ENCODE peak calls at places on chromosomes 11 and 22, in four cellular contexts. H is activated CD4-positive, alpha-beta T cell treated with anti-CD3 and anti-CD28 coated beads for 24 hours; M is AG10803; A is left colon. R is an unnamed sample.

GRCh38 chr22:23219317-23219716 is 39.0 kb downstream of the BCR start:
- DNase-seq in H (no peak), M (no peak), A (no peak), R (no peak)

GRCh38 chr11:44564198-44564597 is 1.3 kb upstream of the CD82 start:
- DNase-seq in H (no peak), M (no peak), A (peak), R (no peak)

GRCh38 chr22:36587289-36588154 is 58.6 kb upstream of the EIF3D start:
- DNase-seq in H (no peak), M (peak), A (peak), R (no peak)

GRCh38 chr11:111305871-111306270 is 7.5 kb downstream of the POU2AF3 start:
- DNase-seq in H (no peak), M (no peak), A (no peak), R (no peak)

GRCh38 chr11:59550842-59551650 is 39.7 kb downstream of the OR4D9 start:
- DNase-seq in H (peak), M (peak), A (peak), R (peak)

GRCh38 chr11:24386551-24387404 is 110.1 kb upstream of the LUZP2 start:
- DNase-seq in H (no peak), M (peak), A (no peak), R (no peak)

GRCh38 chr11:130470832-130471706 is 22.6 kb downstream of the ADAMTS15 start:
- DNase-seq in H (no peak), M (no peak), A (no peak), R (no peak)

GRCh38 chr11:2799881-2800654 is 85.5 kb downstream of the CDKN1C start:
- DNase-seq in H (no peak), M (no peak), A (peak), R (no peak)

GRCh38 chr11:132032555-132032954 is 662.1 kb downstream of the NTM start:
- DNase-seq in H (no peak), M (peak), A (no peak), R (no peak)

GRCh38 chr22:25722223-25723015 is 19.6 kb upstream of the MYO18B start:
- DNase-seq in H (no peak), M (peak), A (no peak), R (no peak)

GRCh38 chr11:130212431-130212961 is 52.9 kb downstream of the ST14 start:
- DNase-seq in H (no peak), M (no peak), A (no peak), R (no peak)

GRCh38 chr22:38222797-38223119 is 21.0 kb downstream of the MAFF start:
- DNase-seq in H (no peak), M (no peak), A (peak), R (no peak)

GRCh38 chr11:7892059-7892699 is 38.9 kb downstream of the OR10A6 start:
- DNase-seq in H (no peak), M (peak), A (no peak), R (no peak)

GRCh38 chr11:44877908-44878459 is 72.7 kb downstream of the TP53I11 start:
- DNase-seq in H (no peak), M (no peak), A (no peak), R (no peak)

GRCh38 chr11:11074686-11075370 is 217.0 kb upstream of the ZBED5 start:
- DNase-seq in H (no peak), M (no peak), A (no peak), R (no peak)

GRCh38 chr11:127939000-127939399 is 648.4 kb downstream of the ETS1 start:
- DNase-seq in H (no peak), M (no peak), A (no peak), R (no peak)

GRCh38 chr11:78318733-78319132 is 98.9 kb downstream of the GAB2 start:
- DNase-seq in H (no peak), M (peak), A (no peak), R (no peak)

GRCh38 chr11:100876826-100877545 is 189.9 kb downstream of the ARHGAP42 start:
- DNase-seq in H (no peak), M (peak), A (no peak), R (no peak)

GRCh38 chr22:19473578-19473977 is 5.4 kb downstream of the UFD1 start:
- DNase-seq in H (no peak), M (no peak), A (no peak), R (no peak)

GRCh38 chr11:3231851-3232744 is at the start of gene MRGPRE:
- DNase-seq in H (no peak), M (peak), A (no peak), R (no peak)

GRCh38 chr11:132024587-132025295 is 654.3 kb downstream of the NTM start:
- DNase-seq in H (no peak), M (peak), A (no peak), R (no peak)

GRCh38 chr11:100550910-100551309 is 136.2 kb upstream of the ARHGAP42 start:
- DNase-seq in H (no peak), M (no peak), A (no peak), R (no peak)

GRCh38 chr22:45425101-45425500 is 11.6 kb downstream of the RIBC2 start:
- DNase-seq in H (no peak), M (peak), A (no peak), R (no peak)

GRCh38 chr11:43923327-43924111 is 18.9 kb upstream of the C11orf96 start:
- DNase-seq in H (no peak), M (no peak), A (no peak), R (no peak)

GRCh38 chr22:19992921-19993355 is 23.7 kb downstream of the ARVCF start:
- DNase-seq in H (no peak), M (no peak), A (no peak), R (no peak)

GRCh38 chr11:845872-846271 is 3.2 kb downstream of the TSPAN4 start:
- DNase-seq in H (no peak), M (no peak), A (no peak), R (no peak)

GRCh38 chr11:127074151-127074761 is 73.7 kb upstream of the KIRREL3 start:
- DNase-seq in H (no peak), M (peak), A (peak), R (no peak)

GRCh38 chr11:128302425-128303186 is 284.8 kb downstream of the ETS1 start:
- DNase-seq in H (no peak), M (no peak), A (no peak), R (peak)

GRCh38 chr11:113404859-113405430 is 17.4 kb downstream of the ANKK1 start:
- DNase-seq in H (no peak), M (no peak), A (no peak), R (no peak)

GRCh38 chr22:42814215-42814614 is 42.9 kb downstream of the ARFGAP3 start:
- DNase-seq in H (no peak), M (no peak), A (no peak), R (no peak)

GRCh38 chr11:129695543-129696308 is 119.9 kb upstream of the TMEM45B start:
- DNase-seq in H (peak), M (peak), A (peak), R (peak)

GRCh38 chr22:27980424-27981148 is 61.5 kb upstream of the PITPNB start:
- DNase-seq in H (no peak), M (no peak), A (no peak), R (no peak)

GRCh38 chr22:27310966-27311665 is 490.4 kb downstream of the MN1 start:
- DNase-seq in H (no peak), M (no peak), A (no peak), R (no peak)

GRCh38 chr11:134950692-134951304 is 538.8 kb upstream of the B3GAT1 start:
- DNase-seq in H (no peak), M (peak), A (no peak), R (no peak)

R was measured in T-helper 9 cell.